ENCODE peak calls at places on chromosomes 7 and 10, in eight cellular contexts. X, M, C, Y, I, J, W and D are unnamed samples.

GRCh38 chr10:5659702-5660528 is 6.5 kb downstream of the ASB13 start:
- DNase-seq in X (no peak), M (peak; percentile 59), C (peak; percentile 20), Y (peak; percentile 96), I (no peak), J (no peak), W (no peak), D (no peak)

GRCh38 chr7:149300751-149301150 is 38.8 kb downstream of the ZNF783 start:
- DNase-seq in X (no peak), M (no peak), C (no peak), Y (no peak), I (no peak), J (no peak), W (no peak), D (no peak)

GRCh38 chr7:55526770-55527169 is 45.5 kb downstream of the VOPP1 start:
- DNase-seq in X (no peak), M (peak; percentile 25), C (peak; percentile 68), Y (no peak), I (no peak), J (no peak), W (no peak), D (no peak)

GRCh38 chr10:70964281-70964680 is 75.9 kb upstream of the PCBD1 start:
- DNase-seq in X (no peak), M (no peak), C (no peak), Y (no peak), I (no peak), J (no peak), W (no peak), D (peak; percentile 48)

GRCh38 chr10:63236113-63236935 is 103.2 kb downstream of the NRBF2 start:
- DNase-seq in X (no peak), M (no peak), C (no peak), Y (peak; percentile 44), I (peak; percentile 41), J (no peak), W (peak; percentile 86), D (no peak)

GRCh38 chr7:84372712-84373111 is 178.1 kb upstream of the SEMA3A start:
- DNase-seq in X (no peak), M (no peak), C (no peak), Y (no peak), I (no peak), J (no peak), W (no peak), D (no peak)

GRCh38 chr7:116525298-116525912 is 569 bp downstream of the CAV1 start:
- DNase-seq in X (peak; percentile 51), M (peak; percentile 41), C (peak; percentile 37), Y (no peak), I (peak; percentile 20), J (peak; percentile 79), W (no peak), D (peak; percentile 83)

GRCh38 chr7:80918406-80918805 is 445 bp downstream of the SEMA3C start:
- DNase-seq in X (no peak), M (no peak), C (peak; percentile 50), Y (no peak), I (peak; percentile 15), J (no peak), W (no peak), D (no peak)

GRCh38 chr10:31186225-31187010 is 132.6 kb upstream of the ZEB1 start:
- DNase-seq in X (no peak), M (no peak), C (peak; percentile 77), Y (peak; percentile 8), I (no peak), J (no peak), W (no peak), D (no peak)

GRCh38 chr10:118017850-118018249 is 28.9 kb downstream of the RAB11FIP2 start:
- DNase-seq in X (no peak), M (no peak), C (peak; percentile 78), Y (no peak), I (no peak), J (no peak), W (no peak), D (no peak)

GRCh38 chr10:81081887-81082620 is 544.4 kb downstream of the SH2D4B start:
- DNase-seq in X (no peak), M (no peak), C (peak; percentile 71), Y (no peak), I (no peak), J (no peak), W (peak; percentile 10), D (no peak)

GRCh38 chr7:70416611-70417010 is 715.3 kb upstream of the GALNT17 start:
- DNase-seq in X (no peak), M (no peak), C (no peak), Y (no peak), I (no peak), J (no peak), W (no peak), D (no peak)

GRCh38 chr7:23449941-23450340 is 20.4 kb downstream of the IGF2BP3 start:
- DNase-seq in X (no peak), M (no peak), C (no peak), Y (no peak), I (no peak), J (no peak), W (no peak), D (no peak)

GRCh38 chr10:75417522-75417927 is 13.9 kb upstream of the LRMDA start:
- DNase-seq in X (no peak), M (no peak), C (peak; percentile 87), Y (no peak), I (no peak), J (no peak), W (no peak), D (no peak)

GRCh38 chr10:84256510-84257342 is 11.9 kb downstream of the RGR start:
- DNase-seq in X (peak; percentile 53), M (peak; percentile 47), C (peak; percentile 95), Y (peak; percentile 22), I (no peak), J (no peak), W (no peak), D (no peak)

GRCh38 chr7:111633878-111634277 is 71.6 kb upstream of the IMMP2L start:
- DNase-seq in X (no peak), M (no peak), C (no peak), Y (no peak), I (no peak), J (no peak), W (no peak), D (no peak)

GRCh38 chr7:91047636-91048035 is 216.6 kb upstream of the FZD1 start:
- DNase-seq in X (no peak), M (no peak), C (no peak), Y (no peak), I (no peak), J (no peak), W (no peak), D (no peak)

GRCh38 chr7:101085000-101085948 is at the start of gene TRIM56:
- DNase-seq in X (peak; percentile 92), M (peak; percentile 93), C (peak; percentile 86), Y (peak; percentile 79), I (peak; percentile 92), J (peak; percentile 94), W (no peak), D (peak; percentile 97)

GRCh38 chr7:101089876-101090275 is 4.6 kb downstream of the TRIM56 start:
- DNase-seq in X (no peak), M (no peak), C (no peak), Y (no peak), I (no peak), J (no peak), W (no peak), D (no peak)

GRCh38 chr7:101088069-101088425 is 2.8 kb downstream of the TRIM56 start:
- DNase-seq in X (no peak), M (no peak), C (no peak), Y (no peak), I (no peak), J (no peak), W (no peak), D (no peak)

GRCh38 chr7:101087334-101088068 is 2.2 kb downstream of the TRIM56 start:
- DNase-seq in X (no peak), M (no peak), C (no peak), Y (no peak), I (peak; percentile 15), J (no peak), W (no peak), D (peak; percentile 79)

GRCh38 chr7:101088858-101089529 is 3.7 kb downstream of the TRIM56 start:
- DNase-seq in X (no peak), M (no peak), C (no peak), Y (no peak), I (no peak), J (no peak), W (no peak), D (no peak)
- TF ChIP-seq POLR2AphosphoS5 in X (no peak), M (no peak), C (no peak), Y (no peak), I (no peak), J (no peak), W (no peak), D (peak; percentile 64)

GRCh38 chr10:48496831-48497792 is 107.8 kb downstream of the ARHGAP22 start:
- DNase-seq in X (no peak), M (peak; percentile 13), C (no peak), Y (no peak), I (peak; percentile 1), J (no peak), W (no peak), D (no peak)

GRCh38 chr10:48495282-48496045 is 109.4 kb downstream of the ARHGAP22 start:
- DNase-seq in X (no peak), M (peak; percentile 9), C (no peak), Y (no peak), I (peak; percentile 3), J (no peak), W (no peak), D (no peak)

GRCh38 chr10:48496105-48496830 is 108.6 kb downstream of the ARHGAP22 start:
- DNase-seq in X (no peak), M (peak; percentile 18), C (no peak), Y (no peak), I (peak; percentile 2), J (no peak), W (no peak), D (no peak)

GRCh38 chr10:48498940-48499510 is 105.8 kb downstream of the ARHGAP22 start:
- DNase-seq in X (no peak), M (peak; percentile 20), C (no peak), Y (no peak), I (no peak), J (no peak), W (no peak), D (no peak)

GRCh38 chr10:48497965-48498770 is 106.7 kb downstream of the ARHGAP22 start:
- DNase-seq in X (no peak), M (peak; percentile 19), C (no peak), Y (no peak), I (no peak), J (no peak), W (no peak), D (no peak)
- TF ChIP-seq CTCF in X (no peak), M (no peak), C (no peak), Y (no peak), I (no peak), J (no peak), W (no peak), D (no peak)

GRCh38 chr7:39249635-39250034 is 271.9 kb downstream of the POU6F2 start:
- DNase-seq in X (no peak), M (no peak), C (no peak), Y (no peak), I (no peak), J (no peak), W (no peak), D (no peak)
- TF ChIP-seq POLR2AphosphoS5 in X (no peak), M (no peak), C (no peak), Y (no peak), I (no peak), J (no peak), W (no peak), D (no peak)

GRCh38 chr10:125739994-125740679 is 20.6 kb downstream of the EDRF1 start:
- DNase-seq in X (no peak), M (no peak), C (no peak), Y (no peak), I (no peak), J (no peak), W (no peak), D (no peak)

GRCh38 chr10:125747417-125747816 is 27.9 kb downstream of the EDRF1 start:
- DNase-seq in X (no peak), M (no peak), C (no peak), Y (no peak), I (no peak), J (no peak), W (no peak), D (no peak)

GRCh38 chr10:125742465-125742864 is 23.0 kb downstream of the EDRF1 start:
- DNase-seq in X (no peak), M (no peak), C (peak; percentile 8), Y (peak; percentile 8), I (no peak), J (no peak), W (no peak), D (no peak)
- TF ChIP-seq CTCF in X (no peak), M (no peak), C (no peak), Y (no peak), I (no peak), J (no peak), W (peak; percentile 37), D (no peak)